ENCODE peak calls at places on chromosomes 6 and 20, in six cellular contexts. E is Panc1; F is CD8-positive, alpha-beta T cell; A is GM12865; Y is GM23248; N is hepatocyte. O is an unnamed sample.
A peak's percentile ranks its signal among the peaks of the same experiment; 100 is the strongest.

GRCh38 chr6:52741872-52742271 is 21.4 kb downstream of the GSTA2 start:
- DNase-seq in E (no peak), F (no peak), A (no peak), Y (peak; percentile 55), N (no peak), O (no peak)

GRCh38 chr6:88376759-88377387 is 210.7 kb upstream of the CNR1 start:
- DNase-seq in E (no peak), F (no peak), A (no peak), Y (peak; percentile 84), N (no peak), O (no peak)

GRCh38 chr6:147463651-147464050 is 44.8 kb upstream of the SAMD5 start:
- DNase-seq in E (no peak), F (no peak), A (no peak), Y (no peak), N (no peak), O (no peak)

GRCh38 chr20:59385461-59385860 is 85.0 kb downstream of the EDN3 start:
- DNase-seq in E (no peak), F (no peak), A (peak; percentile 7), Y (no peak), N (no peak), O (no peak)

GRCh38 chr20:13105864-13106457 is 97.2 kb downstream of the SPTLC3 start:
- DNase-seq in E (no peak), F (no peak), A (peak; percentile 38), Y (peak; percentile 64), N (peak; percentile 57), O (no peak)

GRCh38 chr6:31567531-31568370 is 4.3 kb upstream of the LTA start:
- DNase-seq in E (no peak), F (no peak), A (peak; percentile 83), Y (no peak), N (no peak), O (no peak)

GRCh38 chr6:56594699-56595098 is 48.0 kb downstream of the DST start:
- DNase-seq in E (no peak), F (no peak), A (peak; percentile 66), Y (no peak), N (no peak), O (no peak)

GRCh38 chr20:25281541-25281991 is 33.7 kb downstream of the PYGB start:
- DNase-seq in E (no peak), F (no peak), A (peak; percentile 92), Y (no peak), N (no peak), O (peak; percentile 97)

GRCh38 chr20:8209061-8209460 is 77.0 kb downstream of the PLCB1 start:
- DNase-seq in E (no peak), F (no peak), A (peak; percentile 54), Y (peak; percentile 7), N (no peak), O (no peak)

GRCh38 chr20:11454966-11455799 is 462.5 kb upstream of the BTBD3 start:
- DNase-seq in E (peak; percentile 36), F (no peak), A (peak; percentile 35), Y (peak; percentile 74), N (peak; percentile 66), O (no peak)

GRCh38 chr6:36625161-36625919 is 31.2 kb downstream of the SRSF3 start:
- DNase-seq in E (no peak), F (no peak), A (no peak), Y (peak; percentile 88), N (no peak), O (no peak)

GRCh38 chr6:77015350-77015749 is 447.9 kb downstream of the HTR1B start:
- DNase-seq in E (no peak), F (no peak), A (no peak), Y (peak; percentile 61), N (peak; percentile 9), O (no peak)

GRCh38 chr6:52876056-52876787 is 33.3 kb downstream of the GSTA3 start:
- DNase-seq in E (no peak), F (no peak), A (peak; percentile 6), Y (peak; percentile 8), N (peak; percentile 38), O (no peak)

GRCh38 chr6:147986891-147987290 is 355.7 kb upstream of the SASH1 start:
- DNase-seq in E (no peak), F (no peak), A (no peak), Y (no peak), N (no peak), O (no peak)

GRCh38 chr6:169108753-169109152 is 144.9 kb downstream of the THBS2 start:
- DNase-seq in E (no peak), F (no peak), A (no peak), Y (no peak), N (no peak), O (no peak)

GRCh38 chr6:25641377-25641776 is 10.6 kb upstream of the SCGN start:
- DNase-seq in E (no peak), F (no peak), A (no peak), Y (no peak), N (no peak), O (no peak)

GRCh38 chr6:158413814-158414563 is 101.7 kb downstream of the TULP4 start:
- DNase-seq in E (no peak), F (no peak), A (no peak), Y (no peak), N (no peak), O (no peak)

GRCh38 chr6:137949686-137950390 is 82.8 kb downstream of the TNFAIP3 start:
- DNase-seq in E (no peak), F (no peak), A (peak; percentile 72), Y (no peak), N (no peak), O (no peak)

GRCh38 chr6:38508894-38509293 is 130.8 kb downstream of the BTBD9 start:
- DNase-seq in E (no peak), F (no peak), A (no peak), Y (peak; percentile 26), N (no peak), O (peak; percentile 13)

GRCh38 chr20:1301031-1301529 is 27.9 kb downstream of the SDCBP2 start:
- DNase-seq in E (no peak), F (peak; percentile 45), A (no peak), Y (peak; percentile 68), N (no peak), O (peak; percentile 55)

GRCh38 chr20:48897298-48898044 is 24.0 kb upstream of the ARFGEF2 start:
- DNase-seq in E (peak; percentile 91), F (no peak), A (no peak), Y (peak; percentile 86), N (no peak), O (no peak)

GRCh38 chr6:42796171-42796570 is 14.3 kb downstream of the BICRAL start:
- DNase-seq in E (no peak), F (no peak), A (no peak), Y (no peak), N (no peak), O (no peak)

GRCh38 chr6:79984261-79984660 is 20.2 kb upstream of the TTK start:
- DNase-seq in E (no peak), F (no peak), A (peak; percentile 35), Y (peak; percentile 7), N (peak; percentile 17), O (no peak)

GRCh38 chr6:38935051-38935450 is 113.5 kb upstream of the GLP1R start:
- DNase-seq in E (no peak), F (no peak), A (no peak), Y (no peak), N (no peak), O (no peak)

GRCh38 chr20:22106308-22106938 is 401.0 kb downstream of the PAX1 start:
- DNase-seq in E (peak; percentile 12), F (no peak), A (no peak), Y (peak; percentile 61), N (peak; percentile 56), O (no peak)

GRCh38 chr20:4067600-4068261 is 52.4 kb upstream of the RNF24 start:
- DNase-seq in E (no peak), F (no peak), A (no peak), Y (peak; percentile 91), N (no peak), O (no peak)

GRCh38 chr6:107629545-107630147 is 139.7 kb downstream of the SOBP start:
- DNase-seq in E (no peak), F (no peak), A (no peak), Y (no peak), N (peak; percentile 26), O (no peak)

GRCh38 chr6:160520043-160520904 is 143.8 kb downstream of the LPA start:
- DNase-seq in E (peak; percentile 53), F (peak; percentile 70), A (peak; percentile 78), Y (peak; percentile 79), N (peak; percentile 82), O (peak; percentile 5)

GRCh38 chr6:106528521-106528920 is 100.8 kb downstream of the RTN4IP1 start:
- DNase-seq in E (no peak), F (no peak), A (no peak), Y (no peak), N (no peak), O (no peak)
- H3K4me3 ChIP-seq in E (no peak overlapping the region), F (no peak overlapping the region), A (no peak overlapping the region), Y (peak overlapping the region; percentile 18), N (no peak overlapping the region), O (no peak overlapping the region)

GRCh38 chr6:157033428-157034140 is 256.4 kb downstream of the ARID1B start:
- DNase-seq in E (no peak), F (no peak), A (no peak), Y (peak; percentile 52), N (no peak), O (no peak)

GRCh38 chr6:157034433-157035230 is 257.5 kb downstream of the ARID1B start:
- DNase-seq in E (no peak), F (no peak), A (peak; percentile 59), Y (peak; percentile 81), N (peak; percentile 50), O (no peak)

GRCh38 chr6:157035576-157035975 is 258.4 kb downstream of the ARID1B start:
- DNase-seq in E (no peak), F (no peak), A (no peak), Y (no peak), N (no peak), O (no peak)

GRCh38 chr6:157030756-157031155 is 253.6 kb downstream of the ARID1B start:
- DNase-seq in E (no peak), F (no peak), A (no peak), Y (no peak), N (no peak), O (no peak)

GRCh38 chr6:157032923-157033322 is 255.7 kb downstream of the ARID1B start:
- DNase-seq in E (no peak), F (no peak), A (no peak), Y (no peak), N (no peak), O (no peak)
- H3K4me3 ChIP-seq in E (peak overlapping the region; percentile 48), F (peak overlapping the region; percentile 47), A (peak overlapping the region; percentile 59), Y (peak overlapping the region; percentile 81), N (no peak overlapping the region), O (no peak overlapping the region)

GRCh38 chr6:135311446-135312200 is 130.5 kb downstream of the MYB start:
- DNase-seq in E (no peak), F (no peak), A (no peak), Y (no peak), N (no peak), O (no peak)
- H3K4me3 ChIP-seq in E (no peak overlapping the region), F (no peak overlapping the region), A (no peak overlapping the region), Y (no peak overlapping the region), N (no peak overlapping the region), O (no peak overlapping the region)

GRCh38 chr6:33070909-33071308 is 2.5 kb downstream of the HLA-DPA1 start:
- DNase-seq in E (no peak), F (no peak), A (no peak), Y (no peak), N (no peak), O (no peak)
- H3K4me3 ChIP-seq in E (no peak overlapping the region), F (no peak overlapping the region), A (peak overlapping the region; percentile 89), Y (no peak overlapping the region), N (no peak overlapping the region), O (no peak overlapping the region)

GRCh38 chr6:40166963-40167362 is 232.7 kb upstream of the MOCS1 start:
- DNase-seq in E (no peak), F (no peak), A (no peak), Y (no peak), N (no peak), O (no peak)
- H3K4me3 ChIP-seq in E (no peak overlapping the region), F (no peak overlapping the region), A (no peak overlapping the region), Y (no peak overlapping the region), N (no peak overlapping the region), O (no peak overlapping the region)